ENCODE peak calls at places on chromosomes 16 and 17, in six cellular contexts. Z is CD4-positive, CD25-positive, alpha-beta regulatory T cell; M is colonic mucosa; K is substantia nigra; D is PC-3; U is CD8-positive, alpha-beta memory T cell. S is an unnamed sample.

GRCh38 chr17:51120357-51120738 is 320 bp downstream of the SPAG9 start:
- DNase-seq in M (peak), K (peak), U (peak), Z (peak), D (no peak), S (no peak)

GRCh38 chr17:51260960-51261958 is 913 bp downstream of the UTP18 start:
- DNase-seq in D (peak), Z (peak), U (peak), K (no peak), M (peak), S (no peak)

GRCh38 chr17:32486701-32487459 is at the start of gene CDK5R1:
- DNase-seq in K (peak), M (peak), D (peak), U (peak), Z (peak), S (no peak)

GRCh38 chr17:46878055-46878454 is 26.7 kb downstream of the WNT9B start:
- DNase-seq in D (no peak), Z (no peak), M (no peak), U (no peak), K (no peak), S (no peak)

GRCh38 chr16:67967183-67967955 is 1.1 kb downstream of the SLC12A4 start:
- DNase-seq in Z (peak), K (no peak), D (peak), U (no peak), M (no peak), S (no peak)

GRCh38 chr17:73340093-73340596 is 28.3 kb upstream of the CDC42EP4 start:
- DNase-seq in K (no peak), Z (no peak), U (no peak), D (peak), M (no peak), S (peak)

GRCh38 chr17:2707721-2708584 is 3.6 kb downstream of the CLUH start:
- DNase-seq in D (no peak), Z (no peak), M (no peak), U (no peak), K (peak), S (no peak)

GRCh38 chr17:82231312-82231561 is 2.4 kb downstream of the SLC16A3 start:
- DNase-seq in Z (no peak), D (no peak), K (no peak), U (no peak), M (no peak), S (no peak)

GRCh38 chr16:50611332-50611934 is 63.2 kb downstream of the NKD1 start:
- DNase-seq in K (no peak), Z (no peak), U (no peak), D (peak), M (no peak), S (no peak)

GRCh38 chr17:82973456-82974135 is 105.8 kb upstream of the METRNL start:
- DNase-seq in K (no peak), Z (no peak), U (no peak), D (no peak), M (no peak), S (no peak)

GRCh38 chr17:41537990-41538389 is 9.9 kb upstream of the KRT19 start:
- DNase-seq in Z (no peak), D (no peak), U (no peak), K (no peak), M (no peak), S (no peak)

GRCh38 chr16:50699345-50700159 is 6.1 kb downstream of the NOD2 start:
- DNase-seq in Z (no peak), D (peak), K (no peak), U (no peak), M (no peak), S (peak)

GRCh38 chr17:9181640-9182039 is 160.3 kb downstream of the NTN1 start:
- DNase-seq in Z (no peak), K (no peak), D (no peak), U (no peak), M (no peak), S (no peak)

GRCh38 chr16:87918314-87918713 is 18.0 kb downstream of the CA5A start:
- DNase-seq in U (no peak), M (no peak), Z (no peak), K (no peak), D (no peak), S (no peak)

GRCh38 chr17:39591958-39592954 is 15.5 kb downstream of the NEUROD2 start:
- DNase-seq in U (no peak), K (no peak), D (peak), M (peak), Z (peak), S (no peak)

GRCh38 chr17:66849136-66849655 is 14.3 kb downstream of the CACNG5 start:
- DNase-seq in D (no peak), M (no peak), Z (no peak), U (no peak), K (no peak), S (no peak)

GRCh38 chr17:64074704-64075484 is 54.5 kb upstream of the ICAM2 start:
- DNase-seq in D (peak), U (no peak), K (no peak), Z (no peak), M (no peak), S (peak)

GRCh38 chr16:733382-734207 is 6.7 kb downstream of the HAGHL start:
- DNase-seq in M (no peak), U (no peak), D (no peak), Z (no peak), K (no peak), S (no peak)

GRCh38 chr16:14301150-14302030 is 230.3 kb downstream of the MRTFB start:
- DNase-seq in Z (no peak), K (no peak), M (peak), D (peak), U (no peak), S (no peak)

GRCh38 chr16:3800019-3800418 is 80.5 kb downstream of the CREBBP start:
- DNase-seq in D (no peak), Z (no peak), U (no peak), K (no peak), M (no peak), S (no peak)
- H3K27ac ChIP-seq in D (no peak), Z (no peak), U (no peak), K (no peak), M (no peak), S (no peak)

GRCh38 chr17:57541049-57541448 is 204.1 kb downstream of the CCDC182 start:
- DNase-seq in M (no peak), U (no peak), K (no peak), Z (no peak), D (no peak), S (no peak)

GRCh38 chr17:57540596-57540995 is 204.5 kb downstream of the CCDC182 start:
- DNase-seq in Z (no peak), U (no peak), M (no peak), D (no peak), K (no peak), S (no peak)

GRCh38 chr17:57543230-57543629 is 201.9 kb downstream of the CCDC182 start:
- DNase-seq in K (no peak), U (no peak), Z (no peak), M (no peak), D (no peak), S (no peak)

GRCh38 chr17:57542518-57542917 is 202.6 kb downstream of the CCDC182 start:
- DNase-seq in D (no peak), Z (no peak), M (no peak), K (no peak), U (no peak), S (no peak)

DNA sequence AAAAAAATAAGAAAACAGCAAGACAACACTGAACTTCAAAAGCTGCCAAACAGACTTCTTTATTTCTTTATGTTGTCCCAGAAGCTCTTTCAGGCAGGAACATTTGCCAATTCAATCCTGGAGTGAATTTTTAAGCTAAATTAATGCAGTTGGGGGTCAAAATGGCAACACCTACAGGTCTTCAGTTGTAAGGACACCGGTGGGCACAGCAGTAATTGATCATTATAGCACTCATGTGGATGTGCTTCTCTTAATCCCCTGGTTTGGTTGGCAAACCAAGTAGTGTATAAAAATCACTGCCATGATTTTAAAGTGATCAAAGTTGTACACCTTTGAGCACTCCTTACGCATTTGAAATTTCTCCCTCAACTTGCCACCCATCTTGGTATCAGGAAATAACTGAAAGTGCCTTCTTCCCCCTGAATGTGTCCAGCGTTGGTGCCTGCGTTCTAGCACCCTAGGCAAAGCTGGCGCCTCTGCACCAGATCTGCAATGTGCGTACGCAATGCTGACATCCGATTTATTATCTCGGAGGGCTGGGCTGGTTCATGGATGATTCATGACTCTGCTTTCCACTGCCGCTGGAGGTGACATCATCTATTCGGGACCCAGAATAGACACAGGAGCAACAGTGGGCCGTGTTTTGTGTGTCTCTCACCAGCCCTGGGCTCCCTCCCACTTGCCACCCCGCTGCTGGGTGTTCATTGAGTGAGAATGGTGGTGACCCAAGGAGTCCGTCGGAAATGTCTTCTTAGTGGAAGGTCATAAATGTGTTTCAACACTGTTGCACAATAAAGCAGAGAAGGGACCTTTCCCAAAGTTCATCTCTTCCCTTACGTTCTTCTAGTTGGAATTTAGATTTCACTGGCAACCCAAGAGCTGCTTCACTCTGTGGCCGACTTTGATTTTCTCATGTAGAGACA is 203.4 kb downstream of the CCDC182 start:
- DNase-seq in Z (no peak), U (no peak), D (no peak), M (no peak), K (no peak), S (no peak)
- H3K27ac ChIP-seq in Z (no peak), U (no peak), D (no peak), M (no peak), K (no peak), S (no peak)

GRCh38 chr16:89290887-89291286 is 73.4 kb downstream of the ZNF778 start:
- DNase-seq in M (no peak), D (no peak), U (no peak), K (no peak), Z (no peak), S (no peak)
- H3K27ac ChIP-seq in M (no peak), D (no peak), U (no peak), K (no peak), Z (no peak), S (no peak)

DNA sequence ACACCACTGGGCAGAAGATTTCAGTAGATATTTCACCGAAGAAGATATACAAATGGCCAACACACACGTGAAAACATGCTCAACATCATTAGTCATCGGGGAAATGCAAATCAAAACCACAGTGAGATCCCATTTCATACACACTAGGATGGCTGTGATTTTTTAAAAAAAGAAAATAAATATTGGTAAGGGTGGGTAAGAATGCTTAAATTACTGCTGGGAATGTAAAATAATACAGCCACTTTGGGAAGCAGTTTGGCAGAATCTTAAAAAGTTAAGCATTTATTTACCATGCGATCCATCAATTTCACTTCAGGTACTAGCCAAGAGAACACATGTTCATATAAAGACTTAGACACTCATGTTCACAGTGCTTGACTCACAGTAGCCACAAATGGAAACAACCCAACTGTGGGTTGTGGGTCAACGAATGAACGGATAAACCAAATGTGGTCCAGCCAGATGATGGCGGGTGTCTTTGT is 6.5 kb upstream of the C16orf74 start:
- DNase-seq in U (no peak), D (peak), Z (no peak), M (no peak), K (no peak), S (no peak)
- H3K27ac ChIP-seq in U (no peak), D (no peak), Z (no peak), M (no peak), K (no peak), S (peak)

GRCh38 chr17:75009139-75009724 is 3.2 kb upstream of the MRPL58 start:
- DNase-seq in D (peak), M (peak), U (no peak), K (no peak), Z (no peak), S (no peak)

GRCh38 chr17:75010683-75011406 is 1.6 kb upstream of the MRPL58 start:
- DNase-seq in M (peak), D (peak), U (no peak), Z (no peak), K (no peak), S (no peak)

GRCh38 chr17:75013077-75013391 is 564 bp downstream of the MRPL58 start:
- DNase-seq in Z (no peak), U (no peak), D (no peak), K (no peak), M (no peak), S (no peak)

GRCh38 chr17:75012320-75013076 is at the start of gene MRPL58:
- DNase-seq in M (peak), D (peak), U (peak), Z (peak), K (peak), S (no peak)

GRCh38 chr17:75011788-75012319 is 616 bp upstream of the MRPL58 start:
- DNase-seq in K (no peak), U (no peak), D (peak), Z (no peak), M (peak), S (no peak)
- H3K27ac ChIP-seq in K (peak), U (peak), D (peak), Z (peak), M (peak), S (peak)

GRCh38 chr16:2836646-2837508 is 6.8 kb downstream of the ZG16B start:
- DNase-seq in Z (no peak), K (no peak), D (no peak), M (no peak), U (no peak), S (no peak)

GRCh38 chr16:2838928-2839327 is 8.8 kb downstream of the ZG16B start:
- DNase-seq in K (peak), D (peak), U (peak), M (peak), Z (peak), S (no peak)

GRCh38 chr16:2839650-2840450 is 9.7 kb downstream of the ZG16B start:
- DNase-seq in Z (no peak), M (no peak), U (no peak), K (no peak), D (no peak), S (no peak)

GRCh38 chr16:2834968-2835367 is 4.9 kb downstream of the ZG16B start:
- DNase-seq in U (no peak), D (no peak), K (no peak), M (no peak), Z (no peak), S (no peak)

DNA sequence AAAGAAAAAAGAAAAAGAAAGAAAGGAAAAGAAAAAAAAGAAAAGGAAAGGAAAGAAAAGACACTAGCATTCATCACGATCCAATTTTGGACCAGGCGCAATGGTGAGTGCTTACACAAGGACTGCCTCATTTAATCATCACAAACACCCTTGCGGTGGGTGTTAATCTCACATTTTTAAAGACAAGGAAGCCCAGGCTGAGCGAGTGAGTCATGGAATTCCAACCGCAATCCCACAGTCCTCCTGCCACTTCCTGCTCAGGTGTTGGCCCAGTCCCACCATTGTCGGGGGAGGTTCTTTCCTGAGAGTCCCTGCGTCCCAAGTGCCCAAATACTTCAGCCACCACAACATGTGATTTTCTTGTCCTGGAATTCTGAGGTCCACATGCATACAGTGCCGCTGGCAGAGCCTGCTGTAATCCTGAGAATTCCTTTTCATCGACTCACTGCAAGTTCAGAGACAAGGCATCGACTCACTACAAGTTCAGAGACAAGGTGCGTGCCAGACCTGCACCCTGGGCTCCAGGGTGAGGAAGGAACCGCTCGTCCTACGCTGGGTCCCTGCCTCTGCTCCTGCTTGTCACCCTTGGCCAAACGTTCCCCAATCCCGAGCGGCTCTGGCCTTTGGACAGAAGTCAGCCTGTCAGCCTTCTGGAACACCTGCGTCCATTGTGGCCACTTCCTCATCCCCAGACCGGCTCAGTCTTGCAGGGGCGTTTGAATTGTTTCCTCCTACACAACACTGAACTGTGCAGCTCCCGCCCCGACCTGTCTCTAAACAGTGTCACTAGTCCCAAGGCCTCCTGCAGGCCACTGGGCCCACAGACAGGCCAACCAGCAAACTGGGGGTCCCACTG is 5.8 kb downstream of the ZG16B start:
- DNase-seq in D (peak), M (peak), K (no peak), Z (no peak), U (no peak), S (peak)
- H3K27ac ChIP-seq in D (peak), M (peak), K (no peak), Z (no peak), U (no peak), S (peak)

GRCh38 chr16:70768205-70768580 is 32.8 kb downstream of the VAC14 start:
- DNase-seq in D (no peak), Z (no peak), M (no peak), U (no peak), K (no peak), S (no peak)
- H3K27ac ChIP-seq in D (no peak), Z (no peak), M (no peak), U (no peak), K (no peak), S (peak)

DNA sequence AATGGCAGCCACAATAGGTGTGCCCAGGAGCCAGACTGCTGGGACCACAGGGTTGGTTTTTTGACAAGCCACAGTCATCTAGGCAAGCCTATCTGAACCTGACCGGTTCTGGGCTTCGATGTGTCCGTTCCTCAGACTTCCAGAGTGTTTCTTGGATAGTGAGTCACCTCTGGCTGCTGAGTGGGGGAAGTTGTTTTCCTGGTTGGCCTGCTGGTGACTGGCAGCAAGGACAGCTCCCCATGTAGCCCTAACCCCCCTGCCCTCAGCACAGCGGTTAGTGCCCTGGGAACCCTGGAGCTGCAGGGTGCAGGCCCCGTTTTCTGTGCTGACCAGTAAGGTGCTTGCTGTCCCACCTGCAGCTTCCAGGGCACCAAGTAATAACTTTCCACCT is 65.5 kb downstream of the PLD6 start:
- DNase-seq in Z (no peak), U (no peak), M (no peak), D (peak), K (no peak), S (peak)
- H3K27ac ChIP-seq in Z (no peak), U (no peak), M (no peak), D (peak), K (peak), S (peak)

S was measured in epithelial cell of prostate.